ENCODE peak calls at places on chromosomes 12 and 14, in nine cellular contexts. U is Daoy, P is iPS-NIHi11, H is AML-193, L is NCI-H1105, I is ovary, A is HEK293T, N is mesothelial cell of epicardium, Y is lower lobe of right lung. S is an unnamed sample.

GRCh38 chr12:78914859-78915331 is 50.3 kb downstream of the SYT1 start:
- DNase-seq in Y (no peak), U (no peak), N (no peak), L (no peak), P (peak; percentile 11), H (no peak), A (no peak), I (no peak), S (no peak)

GRCh38 chr14:34208532-34208931 is 253.5 kb downstream of the SPTSSA start:
- DNase-seq in H (no peak), Y (no peak), P (no peak), I (no peak), L (no peak), A (no peak), N (no peak), U (no peak), S (no peak)

GRCh38 chr14:20684662-20685456 is 499 bp downstream of the RNASE4 start:
- DNase-seq in Y (no peak), H (peak; percentile 15), P (no peak), A (no peak), I (peak; percentile 60), U (peak; percentile 19), L (peak; percentile 42), N (no peak), S (peak; percentile 24)

GRCh38 chr12:89980236-89980635 is 271.6 kb upstream of the ATP2B1 start:
- DNase-seq in I (no peak), Y (no peak), H (peak; percentile 57), P (no peak), U (no peak), N (no peak), L (no peak), A (no peak), S (no peak)

GRCh38 chr12:50099302-50100008 is 4.4 kb upstream of the GPD1 start:
- DNase-seq in N (no peak), A (no peak), H (no peak), I (no peak), P (no peak), Y (no peak), U (no peak), L (no peak), S (no peak)

GRCh38 chr12:92242917-92243316 is 97.3 kb upstream of the BTG1 start:
- DNase-seq in N (no peak), I (no peak), H (no peak), Y (no peak), U (no peak), L (no peak), A (no peak), P (no peak), S (no peak)

GRCh38 chr12:26122681-26123481 is 2.0 kb downstream of the BHLHE41 start:
- DNase-seq in U (peak; percentile 84), N (no peak), I (peak; percentile 76), L (peak; percentile 46), A (peak; percentile 28), H (no peak), P (no peak), Y (peak; percentile 59), S (peak; percentile 36)

GRCh38 chr12:6765048-6765633 is 1.0 kb upstream of the PTMS start:
- DNase-seq in P (no peak), H (no peak), N (no peak), I (no peak), U (no peak), Y (no peak), A (no peak), L (peak; percentile 73), S (no peak)

GRCh38 chr12:53195516-53196420 is 11.3 kb downstream of the ITGB7 start:
- DNase-seq in N (no peak), U (peak; percentile 37), L (no peak), I (no peak), Y (no peak), A (no peak), H (no peak), P (no peak), S (no peak)

GRCh38 chr12:31832740-31833540 is 104.1 kb upstream of the AMN1 start:
- DNase-seq in P (no peak), N (no peak), H (peak; percentile 84), Y (no peak), I (no peak), A (no peak), U (no peak), L (no peak), S (no peak)

GRCh38 chr14:103502877-103503276 is 19.8 kb downstream of the CKB start:
- DNase-seq in I (no peak), N (no peak), U (no peak), A (no peak), H (no peak), P (no peak), L (no peak), Y (no peak), S (no peak)

GRCh38 chr14:104433401-104434213 is 146.0 kb upstream of the C14orf180 start:
- DNase-seq in P (peak; percentile 7), H (no peak), L (no peak), U (no peak), N (peak; percentile 17), Y (peak; percentile 41), I (no peak), A (no peak), S (no peak)

S was measured in glutamatergic neuron.